ENCODE peak calls at places on chromosomes 6 and 20, in nine cellular contexts. One of them, this sample, is unnamed.

GRCh38 chr6:113995632-113996031 is 24.7 kb upstream of the HDAC2 start:
- DNase-seq in prostate gland: no peak
- DNase-seq in HCT116: peak
- DNase-seq in transverse colon: peak
- DNase-seq in esophagus muscularis mucosa: no peak
- DNase-seq in uterus: no peak
- DNase-seq in lower leg skin: no peak
- DNase-seq in ovary: no peak
- DNase-seq in heart left ventricle: peak
- DNase-seq in this sample: no peak

GRCh38 chr6:28161410-28162079 is 19.9 kb downstream of the ZKSCAN8 start:
- DNase-seq in HCT116: no peak
- DNase-seq in ovary: peak
- DNase-seq in lower leg skin: peak
- DNase-seq in heart left ventricle: peak
- DNase-seq in prostate gland: peak
- DNase-seq in uterus: peak
- DNase-seq in esophagus muscularis mucosa: peak
- DNase-seq in transverse colon: peak
- DNase-seq in this sample: peak

GRCh38 chr20:3470208-3470626 is 601 bp upstream of the ATRN start:
- DNase-seq in esophagus muscularis mucosa: no peak
- DNase-seq in transverse colon: no peak
- DNase-seq in uterus: no peak
- DNase-seq in ovary: no peak
- DNase-seq in prostate gland: no peak
- DNase-seq in heart left ventricle: no peak
- DNase-seq in HCT116: no peak
- DNase-seq in lower leg skin: peak
- DNase-seq in this sample: no peak

GRCh38 chr6:90442366-90442765 is 144.5 kb downstream of the MAP3K7 start:
- DNase-seq in transverse colon: no peak
- DNase-seq in uterus: no peak
- DNase-seq in heart left ventricle: no peak
- DNase-seq in prostate gland: no peak
- DNase-seq in lower leg skin: no peak
- DNase-seq in HCT116: no peak
- DNase-seq in ovary: no peak
- DNase-seq in esophagus muscularis mucosa: no peak
- DNase-seq in this sample: no peak

GRCh38 chr6:134166529-134167221 is 114.3 kb upstream of the SLC2A12 start:
- DNase-seq in HCT116: no peak
- DNase-seq in transverse colon: no peak
- DNase-seq in lower leg skin: no peak
- DNase-seq in uterus: no peak
- DNase-seq in esophagus muscularis mucosa: no peak
- DNase-seq in ovary: no peak
- DNase-seq in prostate gland: peak
- DNase-seq in heart left ventricle: no peak
- DNase-seq in this sample: no peak

GRCh38 chr6:2803731-2804429 is 37.8 kb downstream of the SERPINB1 start:
- DNase-seq in heart left ventricle: no peak
- DNase-seq in ovary: no peak
- DNase-seq in esophagus muscularis mucosa: peak
- DNase-seq in uterus: no peak
- DNase-seq in prostate gland: no peak
- DNase-seq in HCT116: no peak
- DNase-seq in lower leg skin: no peak
- DNase-seq in transverse colon: no peak
- DNase-seq in this sample: no peak

GRCh38 chr6:15417811-15418210 is 171.9 kb downstream of the JARID2 start:
- DNase-seq in esophagus muscularis mucosa: no peak
- DNase-seq in transverse colon: no peak
- DNase-seq in ovary: no peak
- DNase-seq in HCT116: no peak
- DNase-seq in prostate gland: no peak
- DNase-seq in uterus: no peak
- DNase-seq in lower leg skin: no peak
- DNase-seq in heart left ventricle: no peak
- DNase-seq in this sample: no peak

GRCh38 chr6:156980515-156980914 is 203.3 kb downstream of the ARID1B start:
- DNase-seq in HCT116: no peak
- DNase-seq in esophagus muscularis mucosa: no peak
- DNase-seq in uterus: no peak
- DNase-seq in transverse colon: no peak
- DNase-seq in heart left ventricle: no peak
- DNase-seq in ovary: no peak
- DNase-seq in prostate gland: peak
- DNase-seq in lower leg skin: no peak
- DNase-seq in this sample: no peak

GRCh38 chr6:3743541-3743940 is 8.0 kb downstream of the PXDC1 start:
- DNase-seq in prostate gland: no peak
- DNase-seq in esophagus muscularis mucosa: no peak
- DNase-seq in transverse colon: peak
- DNase-seq in heart left ventricle: no peak
- DNase-seq in uterus: peak
- DNase-seq in ovary: no peak
- DNase-seq in lower leg skin: peak
- DNase-seq in HCT116: no peak
- DNase-seq in this sample: no peak

DNA sequence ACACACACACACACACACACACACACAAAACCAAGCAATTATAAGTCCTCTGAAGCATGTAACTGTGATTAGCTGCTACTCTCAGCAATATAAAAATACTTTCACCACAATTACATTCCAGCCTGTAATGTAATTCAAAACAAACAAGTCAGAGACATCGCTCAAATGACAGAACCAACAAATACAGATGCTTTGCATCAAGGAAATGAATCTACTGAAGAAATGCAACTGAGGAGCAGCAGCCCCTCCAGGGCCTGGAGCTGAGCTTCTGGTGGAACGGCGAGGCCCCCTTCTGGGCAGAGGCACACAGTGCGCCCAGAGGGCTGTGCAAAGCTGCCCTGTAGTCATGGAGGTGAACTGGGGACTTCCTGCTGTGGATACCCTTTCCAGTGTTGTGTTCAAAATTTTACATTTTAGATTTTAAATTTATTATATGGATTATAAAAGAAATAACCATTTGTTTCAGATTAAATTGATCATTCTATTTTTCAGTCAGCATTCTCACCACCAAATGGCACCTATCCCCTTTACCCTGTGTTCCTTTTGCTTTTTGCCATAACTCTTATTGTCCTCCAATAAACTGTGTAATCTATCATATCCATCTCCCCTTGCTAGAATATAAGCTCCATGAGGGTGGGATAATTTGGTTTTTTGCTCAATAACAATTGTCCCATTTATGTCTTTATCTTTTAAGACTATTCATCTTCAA is 23.2 kb downstream of the ADAT2 start:
- DNase-seq in transverse colon: peak
- DNase-seq in esophagus muscularis mucosa: no peak
- DNase-seq in heart left ventricle: peak
- DNase-seq in lower leg skin: peak
- DNase-seq in prostate gland: peak
- DNase-seq in uterus: peak
- DNase-seq in HCT116: no peak
- DNase-seq in ovary: peak
- DNase-seq in this sample: peak
- TF ChIP-seq POLR2A in transverse colon: no peak
- TF ChIP-seq POLR2A in esophagus muscularis mucosa: no peak
- TF ChIP-seq POLR2A in heart left ventricle: no peak
- TF ChIP-seq POLR2A in lower leg skin: no peak
- TF ChIP-seq POLR2A in prostate gland: no peak
- TF ChIP-seq POLR2A in uterus: no peak
- TF ChIP-seq POLR2A in HCT116: no peak
- TF ChIP-seq POLR2A in ovary: no peak
- TF ChIP-seq POLR2A in this sample: no peak

GRCh38 chr6:158028876-158029275 is 47.2 kb downstream of the SYNJ2 start:
- DNase-seq in heart left ventricle: no peak
- DNase-seq in lower leg skin: no peak
- DNase-seq in ovary: no peak
- DNase-seq in esophagus muscularis mucosa: no peak
- DNase-seq in prostate gland: no peak
- DNase-seq in HCT116: no peak
- DNase-seq in uterus: no peak
- DNase-seq in transverse colon: no peak
- DNase-seq in this sample: no peak

GRCh38 chr6:158028421-158028820 is 46.8 kb downstream of the SYNJ2 start:
- DNase-seq in lower leg skin: no peak
- DNase-seq in prostate gland: no peak
- DNase-seq in HCT116: no peak
- DNase-seq in heart left ventricle: no peak
- DNase-seq in ovary: no peak
- DNase-seq in uterus: no peak
- DNase-seq in esophagus muscularis mucosa: no peak
- DNase-seq in transverse colon: no peak
- DNase-seq in this sample: no peak

GRCh38 chr6:158027590-158028285 is 46.1 kb downstream of the SYNJ2 start:
- DNase-seq in prostate gland: no peak
- DNase-seq in ovary: no peak
- DNase-seq in uterus: peak
- DNase-seq in lower leg skin: no peak
- DNase-seq in transverse colon: no peak
- DNase-seq in esophagus muscularis mucosa: no peak
- DNase-seq in heart left ventricle: no peak
- DNase-seq in HCT116: no peak
- DNase-seq in this sample: no peak

GRCh38 chr6:158026054-158026900 is 44.6 kb downstream of the SYNJ2 start:
- DNase-seq in esophagus muscularis mucosa: no peak
- DNase-seq in uterus: peak
- DNase-seq in HCT116: no peak
- DNase-seq in ovary: peak
- DNase-seq in prostate gland: no peak
- DNase-seq in transverse colon: peak
- DNase-seq in heart left ventricle: peak
- DNase-seq in lower leg skin: peak
- DNase-seq in this sample: peak

GRCh38 chr6:158026901-158027589 is 45.4 kb downstream of the SYNJ2 start:
- DNase-seq in transverse colon: no peak
- DNase-seq in ovary: no peak
- DNase-seq in uterus: no peak
- DNase-seq in heart left ventricle: no peak
- DNase-seq in HCT116: no peak
- DNase-seq in prostate gland: no peak
- DNase-seq in lower leg skin: no peak
- DNase-seq in esophagus muscularis mucosa: no peak
- DNase-seq in this sample: no peak
- TF ChIP-seq POLR2A in transverse colon: no peak
- TF ChIP-seq POLR2A in ovary: no peak
- TF ChIP-seq POLR2A in uterus: no peak
- TF ChIP-seq POLR2A in heart left ventricle: no peak
- TF ChIP-seq POLR2A in HCT116: no peak
- TF ChIP-seq POLR2A in prostate gland: no peak
- TF ChIP-seq POLR2A in lower leg skin: no peak
- TF ChIP-seq POLR2A in esophagus muscularis mucosa: no peak
- TF ChIP-seq POLR2A in this sample: peak

GRCh38 chr6:12112540-12113189 is 100.6 kb downstream of the HIVEP1 start:
- DNase-seq in HCT116: no peak
- DNase-seq in esophagus muscularis mucosa: no peak
- DNase-seq in uterus: no peak
- DNase-seq in heart left ventricle: peak
- DNase-seq in prostate gland: no peak
- DNase-seq in transverse colon: no peak
- DNase-seq in lower leg skin: no peak
- DNase-seq in ovary: no peak
- DNase-seq in this sample: peak
- TF ChIP-seq POLR2A in HCT116: no peak
- TF ChIP-seq POLR2A in esophagus muscularis mucosa: no peak
- TF ChIP-seq POLR2A in uterus: no peak
- TF ChIP-seq POLR2A in heart left ventricle: no peak
- TF ChIP-seq POLR2A in prostate gland: no peak
- TF ChIP-seq POLR2A in transverse colon: no peak
- TF ChIP-seq POLR2A in lower leg skin: no peak
- TF ChIP-seq POLR2A in ovary: no peak
- TF ChIP-seq POLR2A in this sample: no peak

GRCh38 chr6:1094306-1094705 is 217.6 kb upstream of the FOXQ1 start:
- DNase-seq in ovary: no peak
- DNase-seq in transverse colon: no peak
- DNase-seq in heart left ventricle: no peak
- DNase-seq in HCT116: no peak
- DNase-seq in esophagus muscularis mucosa: no peak
- DNase-seq in prostate gland: no peak
- DNase-seq in lower leg skin: peak
- DNase-seq in uterus: no peak
- DNase-seq in this sample: no peak

GRCh38 chr6:1091905-1092304 is 220.0 kb upstream of the FOXQ1 start:
- DNase-seq in prostate gland: no peak
- DNase-seq in HCT116: no peak
- DNase-seq in lower leg skin: no peak
- DNase-seq in uterus: no peak
- DNase-seq in transverse colon: no peak
- DNase-seq in heart left ventricle: no peak
- DNase-seq in ovary: no peak
- DNase-seq in esophagus muscularis mucosa: no peak
- DNase-seq in this sample: no peak

GRCh38 chr6:1099257-1099656 is 212.6 kb upstream of the FOXQ1 start:
- DNase-seq in lower leg skin: no peak
- DNase-seq in esophagus muscularis mucosa: no peak
- DNase-seq in heart left ventricle: no peak
- DNase-seq in uterus: no peak
- DNase-seq in ovary: no peak
- DNase-seq in HCT116: no peak
- DNase-seq in prostate gland: peak
- DNase-seq in transverse colon: no peak
- DNase-seq in this sample: no peak

GRCh38 chr6:1100269-1100668 is 211.6 kb upstream of the FOXQ1 start:
- DNase-seq in transverse colon: no peak
- DNase-seq in esophagus muscularis mucosa: no peak
- DNase-seq in lower leg skin: peak
- DNase-seq in heart left ventricle: no peak
- DNase-seq in HCT116: no peak
- DNase-seq in ovary: no peak
- DNase-seq in uterus: no peak
- DNase-seq in prostate gland: no peak
- DNase-seq in this sample: no peak

DNA sequence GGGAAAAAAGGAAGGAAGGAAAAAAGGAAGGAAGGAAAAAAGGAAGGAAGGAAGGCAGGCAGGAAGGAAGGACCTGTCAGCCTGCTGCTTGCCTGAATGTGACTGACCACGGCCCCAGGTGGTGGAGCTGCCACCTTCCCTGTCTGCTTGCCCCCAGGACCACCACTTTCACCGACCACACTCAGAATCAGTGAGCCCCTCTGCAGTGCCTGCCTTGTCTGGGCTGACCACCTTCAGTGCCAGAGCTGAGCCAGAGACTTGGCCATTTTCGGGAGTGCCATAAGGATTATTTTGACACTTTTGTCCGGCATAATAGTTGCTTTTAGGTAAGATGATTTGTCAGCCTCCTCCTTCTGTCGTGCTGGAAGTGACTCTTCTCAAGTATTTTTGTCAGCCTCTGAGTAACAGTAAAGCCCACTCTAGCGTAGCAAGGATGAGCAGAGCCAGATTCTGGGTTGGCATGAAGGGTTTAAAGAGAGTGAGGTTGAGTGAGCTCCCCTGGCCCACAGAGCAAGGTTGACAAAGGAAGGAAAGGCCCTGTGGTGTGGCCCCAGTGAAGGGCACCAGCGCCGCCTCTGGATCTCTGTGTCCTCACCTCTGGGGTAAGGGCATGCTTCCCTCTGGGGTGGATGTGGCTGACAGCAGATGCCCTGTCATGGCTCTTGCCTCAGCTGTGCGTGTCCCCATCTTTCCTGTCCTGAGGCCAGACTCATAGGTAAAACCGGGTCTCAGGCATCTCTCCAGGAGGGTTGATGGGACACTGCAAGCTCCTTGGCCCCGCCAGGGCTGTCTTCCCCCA is 214.7 kb upstream of the FOXQ1 start:
- DNase-seq in uterus: no peak
- DNase-seq in prostate gland: no peak
- DNase-seq in ovary: no peak
- DNase-seq in transverse colon: no peak
- DNase-seq in HCT116: no peak
- DNase-seq in heart left ventricle: no peak
- DNase-seq in esophagus muscularis mucosa: no peak
- DNase-seq in lower leg skin: no peak
- DNase-seq in this sample: no peak
- TF ChIP-seq POLR2A in uterus: no peak
- TF ChIP-seq POLR2A in prostate gland: no peak
- TF ChIP-seq POLR2A in ovary: no peak
- TF ChIP-seq POLR2A in transverse colon: no peak
- TF ChIP-seq POLR2A in HCT116: no peak
- TF ChIP-seq POLR2A in heart left ventricle: no peak
- TF ChIP-seq POLR2A in esophagus muscularis mucosa: no peak
- TF ChIP-seq POLR2A in lower leg skin: no peak
- TF ChIP-seq POLR2A in this sample: no peak

This sample was measured in erythroblast.